ENCODE peak calls at places on chromosomes 5 and 9, in six cellular contexts. B is mucosa of descending colon, L is pancreas, S is left ventricle myocardium superior, K is iris pigment epithelial cell, P is Kasumi-1. Q is an unnamed sample.

GRCh38 chr9:76876098-76876497 is 29.8 kb downstream of the PRUNE2 start:
- DNase-seq in B (no peak), L (no peak), S (no peak), K (no peak), P (no peak), Q (no peak)

GRCh38 chr5:160166069-160166972 is 47.1 kb upstream of the PWWP2A start:
- DNase-seq in B (no peak), L (no peak), S (no peak), K (no peak), P (no peak), Q (no peak)

GRCh38 chr9:113504725-113505590 is 41.4 kb downstream of the RGS3 start:
- DNase-seq in B (peak), L (no peak), S (no peak), K (peak), P (no peak), Q (peak)

GRCh38 chr5:100644206-100644605 is 109.0 kb downstream of the FAM174A start:
- DNase-seq in B (peak), L (no peak), S (no peak), K (no peak), P (no peak), Q (no peak)

GRCh38 chr5:62256161-62257017 is 49.6 kb upstream of the KIF2A start:
- DNase-seq in B (no peak), L (peak), S (no peak), K (no peak), P (peak), Q (no peak)

GRCh38 chr5:64606926-64607325 is 83.4 kb upstream of the SHISAL2B start:
- DNase-seq in B (no peak), L (no peak), S (no peak), K (no peak), P (no peak), Q (no peak)

GRCh38 chr5:120690621-120691407 is 226.7 kb downstream of the PRR16 start:
- DNase-seq in B (no peak), L (no peak), S (no peak), K (no peak), P (no peak), Q (no peak)

GRCh38 chr9:101601904-101602765 is 7.4 kb upstream of the PPP3R2 start:
- DNase-seq in B (peak), L (peak), S (no peak), K (peak), P (peak), Q (no peak)

GRCh38 chr5:127229185-127229889 is 61.3 kb upstream of the MEGF10 start:
- DNase-seq in B (peak), L (peak), S (peak), K (peak), P (peak), Q (peak)

GRCh38 chr9:120868676-120869359 is 8.2 kb downstream of the PHF19 start:
- DNase-seq in B (peak), L (peak), S (peak), K (peak), P (peak), Q (peak)

GRCh38 chr9:82606761-82607382 is 456.1 kb downstream of the RASEF start:
- DNase-seq in B (peak), L (peak), S (no peak), K (peak), P (peak), Q (no peak)

GRCh38 chr9:114125614-114126013 is 26.5 kb upstream of the KIF12 start:
- DNase-seq in B (no peak), L (no peak), S (no peak), K (no peak), P (no peak), Q (no peak)

GRCh38 chr9:87517732-87518131 is 20.1 kb downstream of the DAPK1 start:
- DNase-seq in B (no peak), L (no peak), S (no peak), K (no peak), P (no peak), Q (no peak)

GRCh38 chr9:109588415-109588814 is 90.3 kb upstream of the PTPN3 start:
- DNase-seq in B (no peak), L (no peak), S (no peak), K (no peak), P (no peak), Q (no peak)

GRCh38 chr9:131018621-131019020 is 9.6 kb downstream of the LAMC3 start:
- DNase-seq in B (no peak), L (no peak), S (no peak), K (no peak), P (no peak), Q (no peak)

GRCh38 chr9:136799079-136799853 is 3.1 kb downstream of the CCDC183 start:
- DNase-seq in B (peak), L (peak), S (no peak), K (no peak), P (no peak), Q (peak)

GRCh38 chr5:150502106-150502505 is 5.8 kb upstream of the NDST1 start:
- DNase-seq in B (no peak), L (no peak), S (no peak), K (no peak), P (no peak), Q (no peak)

GRCh38 chr5:81852277-81853004 is 101.5 kb upstream of the SSBP2 start:
- DNase-seq in B (peak), L (peak), S (peak), K (peak), P (peak), Q (peak)